ENCODE peak calls at places on chromosomes 16 and 17, in seven cellular contexts. N is Peyer's patch, A is GM12891, Z is GM13977, M is foreskin fibroblast, I is retina, P is head of caudate nucleus. Y is an unnamed sample.

GRCh38 chr17:72185571-72185970 is 64.8 kb downstream of the SOX9 start:
- DNase-seq in N (no peak), A (no peak), Z (no peak), M (no peak), I (peak), P (no peak), Y (no peak)

GRCh38 chr16:84514295-84514873 is 9.9 kb upstream of the MEAK7 start:
- DNase-seq in N (no peak), A (no peak), Z (no peak), M (no peak), I (no peak), P (no peak), Y (no peak)

GRCh38 chr16:28288117-28288516 is 4.2 kb upstream of the SBK1 start:
- DNase-seq in N (no peak), A (no peak), Z (no peak), M (no peak), I (no peak), P (no peak), Y (no peak)

GRCh38 chr17:78583091-78583490 is 5.9 kb upstream of the DNAH17 start:
- DNase-seq in N (no peak), A (no peak), Z (no peak), M (no peak), I (no peak), P (no peak), Y (no peak)

GRCh38 chr17:77223642-77224420 is 83.1 kb downstream of the SEC14L1 start:
- DNase-seq in N (no peak), A (no peak), Z (no peak), M (no peak), I (no peak), P (no peak), Y (no peak)

GRCh38 chr17:6546069-6546718 is 10.2 kb downstream of the PITPNM3 start:
- DNase-seq in N (no peak), A (no peak), Z (peak), M (peak), I (no peak), P (no peak), Y (no peak)

GRCh38 chr16:31107465-31107867 is 720 bp upstream of the BCKDK start:
- DNase-seq in N (no peak), A (no peak), Z (peak), M (no peak), I (no peak), P (no peak), Y (no peak)

GRCh38 chr17:81097134-81097942 is 62.4 kb downstream of the BAIAP2 start:
- DNase-seq in N (peak), A (no peak), Z (peak), M (peak), I (peak), P (peak), Y (peak)